ENCODE peak calls at places on chromosomes 1 and 21, in nine cellular contexts. V is right lobe of liver; Z is IMR-90; C is transverse colon; G is heart left ventricle; N is naive thymus-derived CD4-positive, alpha-beta T cell; T is right cardiac atrium; M is adrenal gland; K is effector memory CD4-positive, alpha-beta T cell. L is an unnamed sample. For H3K4me1, the result is how much of the 10 kb centered on the place peaks cover.

GRCh38 chr1:75614455-75615379 is 3.8 kb upstream of the SLC44A5 start:
- DNase-seq in V (peak), Z (peak), C (peak), G (peak), N (no peak), T (peak), M (peak), K (no peak), L (no peak)

GRCh38 chr1:16180291-16180824 is 24.5 kb upstream of the EPHA2 start:
- DNase-seq in V (no peak), Z (peak), C (no peak), G (no peak), N (no peak), T (no peak), M (no peak), K (no peak), L (no peak)

GRCh38 chr21:31366825-31367224 is 22.8 kb upstream of the TIAM1 start:
- DNase-seq in V (no peak), Z (peak), C (no peak), G (no peak), N (no peak), T (no peak), M (peak), K (no peak), L (no peak)

GRCh38 chr1:231124746-231125145 is 37.1 kb upstream of the TRIM67 start:
- DNase-seq in V (no peak), Z (no peak), C (no peak), G (no peak), N (no peak), T (no peak), M (no peak), K (no peak), L (no peak)

GRCh38 chr1:202241376-202242079 is 47.9 kb downstream of the LGR6 start:
- DNase-seq in V (no peak), Z (no peak), C (peak), G (no peak), N (no peak), T (no peak), M (no peak), K (no peak), L (no peak)

GRCh38 chr1:18408656-18409370 is 71.9 kb upstream of the KLHDC7A start:
- DNase-seq in V (no peak), Z (no peak), C (no peak), G (no peak), N (no peak), T (no peak), M (no peak), K (no peak), L (no peak)

GRCh38 chr1:177567393-177567792 is 396.6 kb downstream of the BRINP2 start:
- DNase-seq in V (no peak), Z (peak), C (no peak), G (no peak), N (no peak), T (no peak), M (no peak), K (no peak), L (peak)

GRCh38 chr1:209873067-209873810 is 45.5 kb downstream of the UTP25 start:
- DNase-seq in V (no peak), Z (peak), C (no peak), G (no peak), N (no peak), T (no peak), M (no peak), K (no peak), L (no peak)

DNA sequence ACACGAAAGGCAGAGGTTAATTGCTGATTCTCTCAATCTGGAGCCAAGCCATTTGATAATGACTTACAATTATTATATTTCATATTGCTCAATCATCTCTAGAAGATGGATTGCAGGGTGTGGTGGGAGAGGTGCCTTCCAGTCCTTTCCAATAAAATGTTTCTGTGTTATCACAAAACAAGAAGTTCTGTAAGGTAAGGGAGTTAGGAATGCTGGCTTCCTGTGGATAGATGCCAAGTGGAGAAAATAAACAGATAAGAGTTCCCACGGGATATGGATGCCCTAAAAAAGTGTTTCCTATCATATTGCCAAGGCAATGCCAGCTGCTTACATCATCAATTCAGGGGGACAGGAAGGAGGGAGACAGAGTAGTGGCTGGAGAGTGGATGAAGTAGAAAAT is 7.2 kb upstream of the CCN1 start:
- DNase-seq in V (no peak), Z (peak), C (no peak), G (no peak), N (no peak), T (no peak), M (no peak), K (no peak), L (no peak)
- H3K4me1 ChIP-seq in V (under half), Z (under half), C (under half), G (under half), N (under half), T (under half), M (under half), K (under half), L (under half)

GRCh38 chr1:111221633-111222286 is 5.8 kb upstream of the CHI3L2 start:
- DNase-seq in V (no peak), Z (peak), C (peak), G (no peak), N (peak), T (no peak), M (no peak), K (no peak), L (peak)
- H3K27ac ChIP-seq in V (no peak), Z (no peak), C (peak), G (no peak), N (peak), T (no peak), M (no peak), K (peak), L (peak)

DNA sequence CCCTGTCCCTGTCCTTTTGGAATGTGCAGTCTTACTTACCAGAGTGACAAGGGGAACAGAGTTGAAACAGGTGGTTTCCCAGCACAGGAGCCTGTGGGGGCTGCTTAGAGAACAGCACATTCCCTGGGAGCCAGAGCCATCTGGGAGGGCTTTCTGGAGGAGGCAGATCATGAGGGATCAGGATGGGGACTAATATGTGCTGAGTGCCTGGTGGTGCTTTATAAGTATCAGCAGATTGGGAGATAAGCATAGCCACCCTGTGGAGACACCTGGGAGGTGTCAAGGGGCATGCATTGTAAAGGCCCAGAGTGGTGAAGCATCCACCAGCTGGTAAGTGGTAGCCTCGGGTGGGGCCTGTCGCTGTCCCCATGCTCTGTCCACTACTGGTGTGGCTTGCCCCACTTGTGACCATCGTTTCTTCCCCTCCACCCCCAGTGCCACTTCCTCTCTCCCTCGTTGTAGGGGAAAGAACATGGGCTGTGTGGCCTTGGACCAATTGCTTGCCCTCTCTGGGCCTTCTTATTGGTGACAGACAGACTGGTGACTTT is 9.9 kb upstream of the PADI1 start:
- DNase-seq in V (no peak), Z (no peak), C (no peak), G (no peak), N (no peak), T (no peak), M (no peak), K (no peak), L (no peak)
- H3K4me1 ChIP-seq in V (under half), Z (under half), C (under half), G (under half), N (under half), T (under half), M (under half), K (under half), L (under half)

GRCh38 chr1:154957258-154957657 is 1.4 kb upstream of the PBXIP1 start:
- DNase-seq in V (no peak), Z (no peak), C (no peak), G (no peak), N (no peak), T (no peak), M (no peak), K (no peak), L (no peak)
- H3K27ac ChIP-seq in V (no peak), Z (no peak), C (peak), G (peak), N (peak), T (peak), M (peak), K (peak), L (peak)

DNA sequence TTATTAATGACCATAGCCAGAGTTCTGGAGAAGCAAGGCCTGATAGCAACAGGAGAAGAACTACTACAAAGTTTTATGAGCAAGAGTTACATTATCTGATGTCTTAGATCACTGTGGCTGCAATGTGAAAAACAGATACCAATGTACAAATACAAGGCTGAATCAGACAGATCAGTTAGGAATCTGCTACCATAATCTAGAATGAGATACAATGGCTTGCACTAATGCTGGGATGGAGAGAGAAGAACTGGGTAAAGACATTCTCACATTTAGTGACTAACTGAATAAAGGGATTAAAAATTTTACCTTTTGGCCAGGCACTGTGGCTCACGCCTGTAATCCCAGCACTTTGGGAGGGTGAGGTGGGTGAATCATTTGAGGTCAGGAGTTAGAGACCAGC is 41.3 kb downstream of the ARID4B start:
- DNase-seq in V (no peak), Z (peak), C (no peak), G (no peak), N (no peak), T (no peak), M (no peak), K (no peak), L (no peak)
- H3K4me1 ChIP-seq in V (under half), Z (under half), C (under half), G (under half), N (under half), T (under half), M (under half), K (under half), L (under half)

GRCh38 chr21:45129231-45129923 is 55.0 kb downstream of the ADARB1 start:
- DNase-seq in V (no peak), Z (peak), C (no peak), G (peak), N (no peak), T (peak), M (no peak), K (no peak), L (no peak)
- H3K27ac ChIP-seq in V (no peak), Z (peak), C (peak), G (peak), N (no peak), T (peak), M (peak), K (no peak), L (no peak)

L was measured in OCI-LY7.